ENCODE peak calls at places on chromosomes 7 and 10, in seven cellular contexts. One of them, this sample, is unnamed.

GRCh38 chr7:87920578-87920977 is 13.5 kb upstream of the ADAM22 start:
- DNase-seq in cardiac septum: no peak
- DNase-seq in KBM-7: no peak
- DNase-seq in adrenal gland: no peak
- DNase-seq in activated CD4-positive, alpha-beta T cell treated with anti-CD3 and anti-CD28 coated beads, Interleukin-2, amount 50 U/mL, for 48 hours: no peak
- DNase-seq in left ventricle myocardium superior: no peak
- DNase-seq in NCI-H1092 treated with DMSO at 0.1 percent for 48 hours: no peak
- DNase-seq in this sample: no peak

GRCh38 chr7:10015687-10016086 is 958.0 kb upstream of the PHF14 start:
- DNase-seq in adrenal gland: no peak
- DNase-seq in activated CD4-positive, alpha-beta T cell treated with anti-CD3 and anti-CD28 coated beads, Interleukin-2, amount 50 U/mL, for 48 hours: no peak
- DNase-seq in NCI-H1092 treated with DMSO at 0.1 percent for 48 hours: no peak
- DNase-seq in KBM-7: no peak
- DNase-seq in left ventricle myocardium superior: no peak
- DNase-seq in cardiac septum: no peak
- DNase-seq in this sample: no peak

GRCh38 chr10:20888620-20889337 is 8.3 kb downstream of the NEBL start:
- DNase-seq in left ventricle myocardium superior: no peak
- DNase-seq in cardiac septum: no peak
- DNase-seq in adrenal gland: no peak
- DNase-seq in NCI-H1092 treated with DMSO at 0.1 percent for 48 hours: peak; percentile 56
- DNase-seq in KBM-7: no peak
- DNase-seq in activated CD4-positive, alpha-beta T cell treated with anti-CD3 and anti-CD28 coated beads, Interleukin-2, amount 50 U/mL, for 48 hours: no peak
- DNase-seq in this sample: no peak

GRCh38 chr7:2317556-2318293 is 3.5 kb upstream of the SNX8 start:
- DNase-seq in NCI-H1092 treated with DMSO at 0.1 percent for 48 hours: no peak
- DNase-seq in activated CD4-positive, alpha-beta T cell treated with anti-CD3 and anti-CD28 coated beads, Interleukin-2, amount 50 U/mL, for 48 hours: no peak
- DNase-seq in adrenal gland: no peak
- DNase-seq in KBM-7: no peak
- DNase-seq in left ventricle myocardium superior: no peak
- DNase-seq in cardiac septum: no peak
- DNase-seq in this sample: no peak

GRCh38 chr7:120775703-120776265 is 82.2 kb downstream of the TSPAN12 start:
- DNase-seq in left ventricle myocardium superior: no peak
- DNase-seq in adrenal gland: no peak
- DNase-seq in NCI-H1092 treated with DMSO at 0.1 percent for 48 hours: no peak
- DNase-seq in KBM-7: no peak
- DNase-seq in cardiac septum: no peak
- DNase-seq in activated CD4-positive, alpha-beta T cell treated with anti-CD3 and anti-CD28 coated beads, Interleukin-2, amount 50 U/mL, for 48 hours: no peak
- DNase-seq in this sample: no peak

GRCh38 chr10:7861509-7862120 is 43.3 kb downstream of the TAF3 start:
- DNase-seq in NCI-H1092 treated with DMSO at 0.1 percent for 48 hours: no peak
- DNase-seq in cardiac septum: no peak
- DNase-seq in KBM-7: peak; percentile 8
- DNase-seq in activated CD4-positive, alpha-beta T cell treated with anti-CD3 and anti-CD28 coated beads, Interleukin-2, amount 50 U/mL, for 48 hours: no peak
- DNase-seq in left ventricle myocardium superior: no peak
- DNase-seq in adrenal gland: no peak
- DNase-seq in this sample: no peak

GRCh38 chr10:335151-335800 is 200.0 kb downstream of the ZMYND11 start:
- DNase-seq in KBM-7: no peak
- DNase-seq in activated CD4-positive, alpha-beta T cell treated with anti-CD3 and anti-CD28 coated beads, Interleukin-2, amount 50 U/mL, for 48 hours: no peak
- DNase-seq in NCI-H1092 treated with DMSO at 0.1 percent for 48 hours: no peak
- DNase-seq in left ventricle myocardium superior: no peak
- DNase-seq in adrenal gland: peak; percentile 39
- DNase-seq in cardiac septum: peak; percentile 58
- DNase-seq in this sample: no peak

GRCh38 chr7:130493275-130493868 is 1.5 kb downstream of the MEST start:
- DNase-seq in NCI-H1092 treated with DMSO at 0.1 percent for 48 hours: no peak
- DNase-seq in adrenal gland: no peak
- DNase-seq in left ventricle myocardium superior: no peak
- DNase-seq in activated CD4-positive, alpha-beta T cell treated with anti-CD3 and anti-CD28 coated beads, Interleukin-2, amount 50 U/mL, for 48 hours: no peak
- DNase-seq in cardiac septum: no peak
- DNase-seq in KBM-7: peak; percentile 7
- DNase-seq in this sample: no peak

GRCh38 chr10:100377830-100378229 is 30.8 kb downstream of the SCD start:
- DNase-seq in KBM-7: peak; percentile 82
- DNase-seq in cardiac septum: no peak
- DNase-seq in activated CD4-positive, alpha-beta T cell treated with anti-CD3 and anti-CD28 coated beads, Interleukin-2, amount 50 U/mL, for 48 hours: no peak
- DNase-seq in left ventricle myocardium superior: no peak
- DNase-seq in NCI-H1092 treated with DMSO at 0.1 percent for 48 hours: no peak
- DNase-seq in adrenal gland: no peak
- DNase-seq in this sample: no peak

GRCh38 chr10:72245949-72246525 is 27.7 kb upstream of the DDIT4 start:
- DNase-seq in left ventricle myocardium superior: no peak
- DNase-seq in KBM-7: no peak
- DNase-seq in adrenal gland: no peak
- DNase-seq in cardiac septum: no peak
- DNase-seq in activated CD4-positive, alpha-beta T cell treated with anti-CD3 and anti-CD28 coated beads, Interleukin-2, amount 50 U/mL, for 48 hours: no peak
- DNase-seq in NCI-H1092 treated with DMSO at 0.1 percent for 48 hours: no peak
- DNase-seq in this sample: no peak

GRCh38 chr10:133196221-133196920 is 33.6 kb upstream of the UTF1 start:
- DNase-seq in activated CD4-positive, alpha-beta T cell treated with anti-CD3 and anti-CD28 coated beads, Interleukin-2, amount 50 U/mL, for 48 hours: no peak
- DNase-seq in adrenal gland: no peak
- DNase-seq in NCI-H1092 treated with DMSO at 0.1 percent for 48 hours: no peak
- DNase-seq in cardiac septum: no peak
- DNase-seq in left ventricle myocardium superior: no peak
- DNase-seq in KBM-7: no peak
- DNase-seq in this sample: no peak

GRCh38 chr7:75966209-75966961 is 28.0 kb downstream of the TMEM120A start:
- DNase-seq in adrenal gland: peak; percentile 93
- DNase-seq in KBM-7: no peak
- DNase-seq in NCI-H1092 treated with DMSO at 0.1 percent for 48 hours: peak; percentile 89
- DNase-seq in activated CD4-positive, alpha-beta T cell treated with anti-CD3 and anti-CD28 coated beads, Interleukin-2, amount 50 U/mL, for 48 hours: no peak
- DNase-seq in cardiac septum: no peak
- DNase-seq in left ventricle myocardium superior: peak; percentile 77
- DNase-seq in this sample: no peak

GRCh38 chr10:88417337-88417736 is 165.8 kb downstream of the RNLS start:
- DNase-seq in cardiac septum: no peak
- DNase-seq in activated CD4-positive, alpha-beta T cell treated with anti-CD3 and anti-CD28 coated beads, Interleukin-2, amount 50 U/mL, for 48 hours: no peak
- DNase-seq in left ventricle myocardium superior: no peak
- DNase-seq in NCI-H1092 treated with DMSO at 0.1 percent for 48 hours: no peak
- DNase-seq in KBM-7: no peak
- DNase-seq in adrenal gland: no peak
- DNase-seq in this sample: no peak